ENCODE peak calls at places on chromosomes 5 and 9, in seven cellular contexts. N is HFFc6; L is CD8-positive, alpha-beta T cell; T is 8988T; P is uterus; E is DND-41; Y is psoas muscle. H is an unnamed sample.
A peak's percentile ranks its signal among the peaks of the same experiment; 100 is the strongest.

GRCh38 chr5:159504106-159504856 is 174.0 kb upstream of the IL12B start:
- DNase-seq in N (peak; percentile 33), L (no peak), T (no peak), P (peak; percentile 34), E (no peak), Y (no peak), H (peak; percentile 20)

GRCh38 chr5:59542841-59543825 is 350.4 kb downstream of the PDE4D start:
- DNase-seq in N (no peak), L (no peak), T (no peak), P (peak; percentile 47), E (no peak), Y (peak; percentile 51), H (peak; percentile 4)

GRCh38 chr9:95494416-95495371 is 22.1 kb downstream of the PTCH1 start:
- DNase-seq in N (no peak), L (peak; percentile 71), T (no peak), P (no peak), E (peak; percentile 18), Y (no peak), H (no peak)

GRCh38 chr9:75974006-75974766 is 83.7 kb downstream of the PCSK5 start:
- DNase-seq in N (no peak), L (no peak), T (no peak), P (no peak), E (no peak), Y (no peak), H (no peak)

GRCh38 chr5:80865547-80865946 is 94.6 kb upstream of the RASGRF2 start:
- DNase-seq in N (no peak), L (no peak), T (no peak), P (no peak), E (no peak), Y (no peak), H (peak; percentile 38)

GRCh38 chr5:31731710-31732301 is 92.9 kb downstream of the PDZD2 start:
- DNase-seq in N (no peak), L (no peak), T (no peak), P (no peak), E (no peak), Y (no peak), H (no peak)

GRCh38 chr9:129472651-129473102 is 148.2 kb downstream of the C9orf50 start:
- DNase-seq in N (no peak), L (no peak), T (no peak), P (no peak), E (no peak), Y (no peak), H (no peak)

GRCh38 chr9:99478469-99479027 is 256.5 kb downstream of the SEC61B start:
- DNase-seq in N (no peak), L (no peak), T (no peak), P (no peak), E (no peak), Y (no peak), H (no peak)

GRCh38 chr9:87599901-87600610 is 102.4 kb downstream of the DAPK1 start:
- DNase-seq in N (peak; percentile 74), L (no peak), T (no peak), P (peak; percentile 35), E (no peak), Y (no peak), H (peak; percentile 21)

GRCh38 chr5:3954189-3954588 is 358.6 kb downstream of the IRX1 start:
- DNase-seq in N (no peak), L (no peak), T (no peak), P (no peak), E (peak; percentile 81), Y (no peak), H (no peak)

GRCh38 chr9:130635721-130636647 is 28.4 kb upstream of the PRDM12 start:
- DNase-seq in N (no peak), L (no peak), T (no peak), P (no peak), E (no peak), Y (no peak), H (no peak)

GRCh38 chr5:92687793-92688467 is 893.1 kb downstream of the NR2F1-AS1 start:
- DNase-seq in N (peak; percentile 15), L (no peak), T (peak; percentile 17), P (no peak), E (no peak), Y (no peak), H (peak; percentile 53)

GRCh38 chr9:115042781-115043509 is 75.0 kb downstream of the TNC start:
- DNase-seq in N (no peak), L (no peak), T (no peak), P (no peak), E (no peak), Y (no peak), H (peak; percentile 63)

GRCh38 chr9:98791147-98792095 is 4.9 kb downstream of the ANKS6 start:
- DNase-seq in N (peak; percentile 93), L (peak; percentile 21), T (peak; percentile 78), P (peak; percentile 88), E (peak; percentile 41), Y (peak; percentile 88), H (peak; percentile 97)

GRCh38 chr9:89428901-89429890 is 68.7 kb downstream of the SEMA4D start:
- DNase-seq in N (no peak), L (peak; percentile 47), T (no peak), P (no peak), E (peak; percentile 28), Y (no peak), H (no peak)

GRCh38 chr5:72242796-72243475 is 77.1 kb downstream of the MRPS27 start:
- DNase-seq in N (no peak), L (no peak), T (no peak), P (no peak), E (no peak), Y (no peak), H (no peak)

GRCh38 chr9:79185866-79186265 is 385.9 kb upstream of the TLE4 start:
- DNase-seq in N (peak; percentile 15), L (no peak), T (no peak), P (no peak), E (no peak), Y (no peak), H (peak; percentile 53)

GRCh38 chr9:70590264-70590646 is 175.8 kb upstream of the KLF9 start:
- DNase-seq in N (peak; percentile 44), L (no peak), T (no peak), P (no peak), E (no peak), Y (no peak), H (no peak)

GRCh38 chr5:173884402-173885053 is 3.6 kb upstream of the CPEB4 start:
- DNase-seq in N (no peak), L (no peak), T (no peak), P (no peak), E (peak; percentile 26), Y (no peak), H (no peak)

GRCh38 chr5:73115399-73116051 is 4.8 kb upstream of the TMEM171 start:
- DNase-seq in N (peak; percentile 90), L (no peak), T (no peak), P (no peak), E (no peak), Y (no peak), H (peak; percentile 86)

GRCh38 chr5:155978805-155979204 is 348.2 kb upstream of the SGCD start:
- DNase-seq in N (no peak), L (no peak), T (no peak), P (no peak), E (no peak), Y (no peak), H (peak; percentile 11)

GRCh38 chr5:175520321-175520720 is 42.0 kb downstream of the SFXN1 start:
- DNase-seq in N (no peak), L (no peak), T (no peak), P (no peak), E (no peak), Y (no peak), H (no peak)

GRCh38 chr5:93330506-93330905 is 250.5 kb downstream of the NR2F1-AS1 start:
- DNase-seq in N (peak; percentile 49), L (no peak), T (no peak), P (no peak), E (no peak), Y (no peak), H (no peak)

GRCh38 chr5:171724771-171725609 is 60.6 kb upstream of the SMIM23 start:
- DNase-seq in N (no peak), L (no peak), T (no peak), P (no peak), E (no peak), Y (no peak), H (no peak)

GRCh38 chr5:140262839-140263238 is 40.1 kb downstream of the PFDN1 start:
- DNase-seq in N (no peak), L (no peak), T (no peak), P (no peak), E (no peak), Y (no peak), H (no peak)

GRCh38 chr5:146025108-146025507 is 80.3 kb downstream of the PLAC8L1 start:
- DNase-seq in N (no peak), L (no peak), T (no peak), P (no peak), E (no peak), Y (no peak), H (no peak)